ENCODE peak calls at places on chromosomes 16 and 17, in ten cellular contexts. I is endodermal cell; R is left ventricle myocardium superior; T is Caki2; D is tibial nerve; C is NCI-H1436; M is GOT3; S is activated CD8-positive, alpha-beta memory T cell treated with anti-CD3 and anti-CD28 coated beads for 1 hour; B is ecto neural progenitor cell; L is stimulated activated CD4-positive, alpha-beta T cell treated with anti-CD3 and anti-CD28 coated beads, TNF-alpha, amount 100 ng/mL, for 48 hours. P is an unnamed sample.

GRCh38 chr17:28485049-28485448 is 11.6 kb downstream of the SLC13A2 start:
- DNase-seq in M (no peak), B (no peak), T (no peak), L (no peak), I (no peak), S (no peak), D (no peak), C (no peak), R (no peak), P (no peak)

GRCh38 chr16:15993946-15994665 is 44.7 kb downstream of the ABCC1 start:
- DNase-seq in T (no peak), C (no peak), S (no peak), M (no peak), L (no peak), I (no peak), B (no peak), D (no peak), R (no peak), P (no peak)

GRCh38 chr16:53458623-53459022 is 24.4 kb downstream of the RBL2 start:
- DNase-seq in M (no peak), D (no peak), B (no peak), L (no peak), I (no peak), C (no peak), S (no peak), R (no peak), T (no peak), P (no peak)

GRCh38 chr16:23354246-23354645 is 52.1 kb downstream of the SCNN1B start:
- DNase-seq in D (no peak), I (no peak), M (no peak), R (no peak), L (no peak), S (no peak), B (no peak), C (no peak), T (no peak), P (no peak)

GRCh38 chr16:11359370-11359769 is 14.1 kb downstream of the RMI2 start:
- DNase-seq in L (no peak), C (no peak), T (peak; percentile 66), B (no peak), R (no peak), D (no peak), M (no peak), I (peak; percentile 44), S (no peak), P (no peak)

GRCh38 chr17:8458128-8458527 is 22.4 kb downstream of the NDEL1 start:
- DNase-seq in T (no peak), B (no peak), R (no peak), I (no peak), M (no peak), L (no peak), C (no peak), D (no peak), S (no peak), P (no peak)

GRCh38 chr17:80356231-80356856 is 58.6 kb upstream of the ENDOV start:
- DNase-seq in C (no peak), R (no peak), D (no peak), I (no peak), S (no peak), L (no peak), B (no peak), M (no peak), T (no peak), P (no peak)

GRCh38 chr17:17391575-17392370 is 85.0 kb upstream of the MED9 start:
- DNase-seq in B (no peak), I (peak; percentile 66), L (peak; percentile 45), R (no peak), T (no peak), D (no peak), S (peak; percentile 40), M (no peak), C (no peak), P (peak; percentile 22)

GRCh38 chr16:55495616-55496289 is 13.1 kb upstream of the LPCAT2 start:
- DNase-seq in L (no peak), C (no peak), D (no peak), R (no peak), S (no peak), T (no peak), I (peak; percentile 33), B (no peak), M (no peak), P (peak; percentile 43)

GRCh38 chr16:79217375-79218011 is 383.0 kb downstream of the MAF start:
- DNase-seq in D (no peak), I (no peak), M (no peak), R (no peak), S (no peak), B (no peak), T (no peak), L (no peak), C (no peak), P (no peak)

GRCh38 chr17:63035271-63035670 is 69.2 kb downstream of the TANC2 start:
- DNase-seq in L (no peak), M (no peak), C (no peak), R (no peak), I (no peak), S (no peak), T (no peak), D (no peak), B (no peak), P (no peak)

GRCh38 chr17:2025220-2025621 is at the start of gene RTN4RL1:
- DNase-seq in M (no peak), T (peak; percentile 77), I (peak; percentile 90), R (peak; percentile 83), L (no peak), C (peak; percentile 88), D (peak; percentile 41), B (peak; percentile 84), S (peak; percentile 23), P (peak; percentile 72)

GRCh38 chr16:1028056-1028455 is 44.5 kb upstream of the SSTR5 start:
- DNase-seq in B (no peak), M (no peak), T (no peak), C (no peak), I (no peak), S (no peak), R (no peak), D (no peak), L (no peak), P (no peak)

GRCh38 chr17:27351741-27352140 is 57.8 kb downstream of the WSB1 start:
- DNase-seq in B (no peak), C (no peak), L (no peak), T (no peak), S (no peak), R (no peak), M (no peak), I (no peak), D (no peak), P (no peak)

GRCh38 chr17:82434216-82434565 is 15.8 kb upstream of the OGFOD3 start:
- DNase-seq in M (no peak), L (no peak), C (no peak), S (no peak), I (no peak), T (no peak), R (no peak), B (no peak), D (no peak), P (no peak)

GRCh38 chr17:55023626-55024025 is 55.1 kb downstream of the STXBP4 start:
- DNase-seq in M (no peak), R (no peak), I (no peak), B (no peak), D (no peak), T (no peak), L (no peak), C (no peak), S (no peak), P (no peak)

GRCh38 chr16:4467916-4468315 is 6.5 kb downstream of the NMRAL1 start:
- DNase-seq in D (no peak), M (no peak), L (no peak), T (no peak), B (no peak), S (no peak), I (no peak), R (no peak), C (no peak), P (no peak)

GRCh38 chr17:2215616-2216364 is 87.8 kb downstream of the SMG6 start:
- DNase-seq in S (peak; percentile 23), R (peak; percentile 87), I (peak; percentile 78), T (no peak), B (peak; percentile 63), D (peak; percentile 47), C (no peak), L (peak; percentile 45), M (no peak), P (peak; percentile 78)

GRCh38 chr17:3892095-3892998 is 506 bp downstream of the CAMKK1 start:
- DNase-seq in L (peak; percentile 32), M (no peak), B (peak; percentile 83), I (peak; percentile 86), R (peak; percentile 85), D (peak; percentile 65), C (peak; percentile 44), T (peak; percentile 94), S (peak; percentile 51), P (peak; percentile 66)

GRCh38 chr16:53844796-53845195 is 140.8 kb downstream of the FTO start:
- DNase-seq in C (no peak), L (no peak), T (no peak), R (no peak), D (no peak), S (no peak), B (no peak), M (no peak), I (no peak), P (no peak)

GRCh38 chr16:72951916-72952315 is 96.0 kb downstream of the ZFHX3 start:
- DNase-seq in C (no peak), T (no peak), R (no peak), M (no peak), B (no peak), D (no peak), I (no peak), S (no peak), L (no peak), P (no peak)